ENCODE peak calls at places on chromosomes 2 and 18, in five cellular contexts. E, Q, U, L and X are unnamed samples.
A peak's percentile ranks its signal among the peaks of the same experiment; 100 is the strongest.

GRCh38 chr2:66496680-66497420 is 61.9 kb downstream of the MEIS1 start:
- DNase-seq in E (no peak), U (no peak), Q (no peak), L (no peak), X (no peak)

GRCh38 chr2:206962966-206963365 is 23.6 kb downstream of the CPO start:
- DNase-seq in Q (no peak), E (no peak), L (no peak), U (no peak), X (no peak)

GRCh38 chr2:179900655-179901054 is 39.2 kb upstream of the ZNF385B start:
- DNase-seq in Q (no peak), U (no peak), L (no peak), E (no peak), X (no peak)

GRCh38 chr2:37809525-37809924 is 115.6 kb upstream of the RMDN2 start:
- DNase-seq in Q (peak; percentile 18), L (peak; percentile 36), E (no peak), U (no peak), X (peak; percentile 31)

GRCh38 chr18:10476430-10476829 is 22.0 kb downstream of the APCDD1 start:
- DNase-seq in U (no peak), Q (no peak), E (no peak), L (no peak), X (no peak)

GRCh38 chr2:26068602-26069298 is 34.9 kb downstream of the RAB10 start:
- DNase-seq in U (peak; percentile 57), L (no peak), E (no peak), Q (no peak), X (no peak)

GRCh38 chr2:65749549-65749948 is 317.1 kb upstream of the SPRED2 start:
- DNase-seq in L (no peak), E (no peak), U (no peak), Q (no peak), X (no peak)

GRCh38 chr2:216416571-216417307 is 4.5 kb downstream of the SMARCAL1 start:
- DNase-seq in U (no peak), E (no peak), L (no peak), Q (no peak), X (no peak)

GRCh38 chr2:153354406-153354805 is 124.2 kb downstream of the RPRM start:
- DNase-seq in L (no peak), Q (no peak), E (no peak), U (no peak), X (no peak)

GRCh38 chr2:231364961-231365810 is 30.3 kb upstream of the B3GNT7 start:
- DNase-seq in U (peak; percentile 44), L (no peak), E (peak; percentile 86), Q (no peak), X (peak; percentile 5)

GRCh38 chr18:2104620-2105462 is 466.5 kb downstream of the METTL4 start:
- DNase-seq in U (peak; percentile 16), Q (peak; percentile 48), L (peak; percentile 30), E (peak; percentile 60), X (peak; percentile 38)

GRCh38 chr2:6370753-6371152 is 495.0 kb downstream of the CMPK2 start:
- DNase-seq in L (no peak), Q (no peak), E (no peak), U (no peak), X (no peak)

GRCh38 chr2:10267551-10268465 is 34.9 kb upstream of the HPCAL1 start:
- DNase-seq in U (no peak), E (no peak), L (peak; percentile 79), Q (no peak), X (peak; percentile 51)

GRCh38 chr2:144703852-144704324 is 184.0 kb upstream of the ZEB2 start:
- DNase-seq in U (peak; percentile 41), E (no peak), L (peak; percentile 26), Q (no peak), X (peak; percentile 59)